ENCODE peak calls at places on chromosomes 5 and 9, in five cellular contexts. P is PC-3, Y is mammary epithelial cell, F is keratinocyte, T is fibroblast of lung. G is an unnamed sample.

GRCh38 chr5:169547508-169547907 is 36.1 kb upstream of the SPDL1 start:
- DNase-seq in P (peak; percentile 14), F (no peak), T (peak; percentile 27), Y (no peak), G (peak; percentile 83)

GRCh38 chr9:5122116-5122515 is 63.3 kb downstream of the INSL6 start:
- DNase-seq in Y (no peak), P (no peak), F (no peak), T (no peak), G (no peak)

GRCh38 chr9:115921301-115921700 is 232.3 kb upstream of the PAPPA start:
- DNase-seq in Y (no peak), F (no peak), T (peak; percentile 71), P (no peak), G (peak; percentile 86)

GRCh38 chr5:17005087-17005828 is 69.2 kb upstream of the MYO10 start:
- DNase-seq in T (no peak), Y (no peak), F (no peak), P (no peak), G (no peak)

GRCh38 chr5:1133510-1134255 is 21.8 kb upstream of the SLC12A7 start:
- DNase-seq in Y (no peak), T (no peak), P (no peak), F (no peak), G (peak; percentile 20)

GRCh38 chr9:115035872-115036612 is 81.9 kb downstream of the TNC start:
- DNase-seq in F (no peak), T (peak; percentile 99), P (no peak), Y (peak; percentile 99), G (peak; percentile 84)

GRCh38 chr9:33272061-33272460 is 7.2 kb downstream of the CHMP5 start:
- DNase-seq in T (peak; percentile 15), Y (no peak), F (no peak), P (peak; percentile 58), G (no peak)

GRCh38 chr9:78573205-78573604 is 276.3 kb downstream of the PSAT1 start:
- DNase-seq in F (no peak), Y (no peak), T (no peak), P (no peak), G (no peak)

GRCh38 chr9:2559212-2560152 is 62.1 kb upstream of the VLDLR start:
- DNase-seq in T (peak; percentile 98), Y (peak; percentile 84), F (no peak), P (peak; percentile 57), G (peak; percentile 94)

GRCh38 chr9:76985581-76985980 is 33.9 kb upstream of the FOXB2 start:
- DNase-seq in T (no peak), F (no peak), P (no peak), Y (no peak), G (no peak)

GRCh38 chr5:40052812-40053211 is 626.9 kb upstream of the PTGER4 start:
- DNase-seq in P (peak; percentile 88), Y (peak; percentile 45), T (no peak), F (peak; percentile 1), G (no peak)

GRCh38 chr5:64952961-64953360 is 184.2 kb downstream of the CWC27 start:
- DNase-seq in T (no peak), Y (no peak), P (no peak), F (no peak), G (peak; percentile 8)

GRCh38 chr5:62718368-62718767 is 139.7 kb downstream of the LRRC70 start:
- DNase-seq in T (no peak), F (no peak), P (no peak), Y (no peak), G (no peak)

GRCh38 chr5:177511796-177512675 is 2.4 kb upstream of the DOK3 start:
- DNase-seq in T (no peak), P (no peak), Y (no peak), F (no peak), G (no peak)

GRCh38 chr5:172740483-172741205 is 30.4 kb downstream of the DUSP1 start:
- DNase-seq in P (peak; percentile 66), F (peak; percentile 57), Y (peak; percentile 92), T (peak; percentile 94), G (peak; percentile 96)

GRCh38 chr5:135498662-135498995 is 37.1 kb downstream of the NEUROG1 start:
- DNase-seq in Y (no peak), T (no peak), P (peak; percentile 49), F (no peak), G (no peak)

GRCh38 chr5:173581408-173582197 is 34.8 kb downstream of the BOD1 start:
- DNase-seq in F (no peak), T (peak; percentile 15), Y (no peak), P (peak; percentile 70), G (peak; percentile 64)

GRCh38 chr5:2759696-2760461 is 8.4 kb upstream of the IRX2 start:
- DNase-seq in P (peak; percentile 84), Y (no peak), T (no peak), F (no peak), G (no peak)

GRCh38 chr9:126809068-126809467 is 4.2 kb downstream of the ZBTB43 start:
- DNase-seq in Y (peak; percentile 62), F (no peak), T (no peak), P (peak; percentile 17), G (peak; percentile 55)

GRCh38 chr5:167657016-167657415 is 634.4 kb upstream of the WWC1 start:
- DNase-seq in F (no peak), T (no peak), Y (no peak), P (peak; percentile 21), G (no peak)

GRCh38 chr9:114180701-114181582 is 25.6 kb downstream of the COL27A1 start:
- DNase-seq in T (peak; percentile 65), F (no peak), Y (no peak), P (no peak), G (no peak)

GRCh38 chr9:110175275-110175968 is 32.5 kb downstream of the C9orf152 start:
- DNase-seq in T (no peak), F (no peak), P (no peak), Y (no peak), G (no peak)

GRCh38 chr9:110170728-110171257 is 37.2 kb downstream of the C9orf152 start:
- DNase-seq in P (no peak), F (no peak), Y (no peak), T (no peak), G (no peak)

GRCh38 chr9:110178281-110178680 is 29.7 kb downstream of the C9orf152 start:
- DNase-seq in T (no peak), P (peak; percentile 51), Y (peak; percentile 46), F (no peak), G (no peak)

DNA sequence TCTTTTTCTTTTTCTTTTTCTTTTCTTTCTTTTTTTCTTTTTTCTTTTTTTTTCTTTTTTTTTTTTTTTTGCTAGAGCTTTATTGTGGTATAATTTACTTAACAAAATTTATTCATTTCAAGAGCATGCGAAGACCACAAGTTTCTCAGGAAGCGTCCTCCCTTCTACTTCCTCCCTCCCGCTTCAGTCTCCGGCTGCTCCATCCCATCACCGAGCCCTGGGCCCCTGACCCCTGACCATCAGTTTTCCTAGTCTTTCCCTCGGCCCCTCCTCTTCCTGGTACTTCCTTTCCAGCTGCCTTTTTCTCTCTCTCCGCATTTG is 34.7 kb downstream of the C9orf152 start:
- DNase-seq in F (no peak), P (no peak), T (no peak), Y (no peak), G (no peak)
- H3K9ac ChIP-seq in F (no peak overlapping the region), P (no peak overlapping the region), T (no peak overlapping the region), Y (no peak overlapping the region), G (no peak overlapping the region)

GRCh38 chr9:137163805-137164204 is 6.0 kb downstream of the LRRC26 start:
- DNase-seq in Y (no peak), T (no peak), P (no peak), F (no peak), G (no peak)

GRCh38 chr9:137160716-137161557 is 8.9 kb downstream of the LRRC26 start:
- DNase-seq in F (no peak), T (no peak), Y (no peak), P (no peak), G (no peak)

GRCh38 chr9:137161558-137162483 is 8.0 kb downstream of the LRRC26 start:
- DNase-seq in F (no peak), P (no peak), T (no peak), Y (no peak), G (peak; percentile 18)

GRCh38 chr9:137163101-137163661 is 6.7 kb downstream of the LRRC26 start:
- DNase-seq in P (no peak), Y (no peak), F (no peak), T (no peak), G (peak; percentile 53)

GRCh38 chr9:137162505-137163100 is 7.2 kb downstream of the LRRC26 start:
- DNase-seq in Y (no peak), F (no peak), P (no peak), T (no peak), G (peak; percentile 34)
- TF ChIP-seq EZH2 in Y (no peak), F (peak; percentile 72), P (no peak), T (peak; percentile 89), G (no peak)

GRCh38 chr5:26568316-26568715 is 470.1 kb downstream of the CDH9 start:
- DNase-seq in F (no peak), T (no peak), Y (no peak), P (no peak), G (no peak)

GRCh38 chr5:26569929-26570258 is 468.5 kb downstream of the CDH9 start:
- DNase-seq in Y (no peak), P (no peak), T (no peak), F (no peak), G (no peak)

GRCh38 chr5:26569241-26569928 is 469.0 kb downstream of the CDH9 start:
- DNase-seq in Y (no peak), F (no peak), T (no peak), P (no peak), G (no peak)

DNA sequence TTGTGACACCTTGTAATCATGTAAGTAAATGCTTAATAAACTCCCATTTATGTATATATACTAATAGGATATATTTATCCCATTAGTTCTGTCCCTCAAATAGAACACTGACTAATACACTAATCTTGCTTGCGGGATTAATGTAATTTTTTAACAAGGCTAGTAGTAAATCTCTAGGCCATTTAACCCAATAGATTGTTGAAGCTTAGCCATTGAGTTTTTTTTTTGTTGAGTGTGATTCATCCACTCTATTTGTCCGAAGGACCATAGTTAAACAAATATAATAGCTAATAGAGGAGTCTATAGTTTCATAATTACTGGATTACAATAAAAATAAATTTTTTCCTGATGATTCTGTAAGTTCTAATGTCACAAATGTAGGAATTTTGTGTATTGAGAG is 474.4 kb downstream of the CDH9 start:
- DNase-seq in F (no peak), T (no peak), P (peak; percentile 53), Y (no peak), G (no peak)
- H2AFZ ChIP-seq in F (no peak overlapping the region), T (no peak overlapping the region), P (no peak overlapping the region), Y (no peak overlapping the region), G (no peak overlapping the region)

GRCh38 chr5:119347996-119348395 is 7.8 kb upstream of the TNFAIP8 start:
- DNase-seq in P (no peak), F (no peak), Y (no peak), T (peak; percentile 55), G (peak; percentile 82)

GRCh38 chr5:119344231-119344630 is 11.6 kb upstream of the TNFAIP8 start:
- DNase-seq in Y (no peak), P (no peak), F (no peak), T (no peak), G (no peak)

GRCh38 chr5:119347574-119347973 is 8.2 kb upstream of the TNFAIP8 start:
- DNase-seq in P (no peak), Y (no peak), F (no peak), T (no peak), G (no peak)

GRCh38 chr5:119345861-119346260 is 10.0 kb upstream of the TNFAIP8 start:
- DNase-seq in P (no peak), F (no peak), Y (no peak), T (no peak), G (no peak)

DNA sequence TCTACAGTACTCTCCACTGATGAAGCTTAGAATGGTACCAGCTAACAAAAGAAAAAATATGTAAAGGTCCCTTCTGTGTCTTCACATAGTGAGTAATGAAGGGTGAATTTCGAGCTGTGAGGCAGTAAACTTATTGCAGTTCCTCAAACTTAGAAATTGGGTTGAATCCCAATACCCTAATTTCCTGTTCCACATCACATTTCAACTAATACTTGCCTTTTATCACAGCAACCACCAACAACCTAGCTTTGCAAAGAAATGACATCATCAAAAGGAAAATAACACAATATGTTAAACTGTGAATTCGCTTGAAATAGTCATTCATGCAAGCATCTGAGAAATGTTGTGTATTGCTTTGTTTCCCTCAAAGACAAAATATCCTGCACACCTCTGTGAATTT is 9.4 kb upstream of the TNFAIP8 start:
- DNase-seq in T (no peak), P (no peak), F (no peak), Y (no peak), G (no peak)
- H3K9ac ChIP-seq in T (no peak overlapping the region), P (no peak overlapping the region), F (no peak overlapping the region), Y (no peak overlapping the region), G (no peak overlapping the region)